ENCODE peak calls at places on chromosomes 16 and 17, in seven cellular contexts. One of them, this sample, is unnamed.

GRCh38 chr17:17729620-17730249 is 48.5 kb downstream of the RAI1 start:
- DNase-seq in GM12892: peak
- DNase-seq in Peyer's patch: peak
- DNase-seq in sigmoid colon: no peak
- DNase-seq in A549: peak
- DNase-seq in uterus: no peak
- DNase-seq in transverse colon: peak
- DNase-seq in this sample: peak

GRCh38 chr17:45848868-45849535 is 4.3 kb downstream of the SPPL2C start:
- DNase-seq in GM12892: no peak
- DNase-seq in Peyer's patch: no peak
- DNase-seq in sigmoid colon: no peak
- DNase-seq in A549: no peak
- DNase-seq in uterus: no peak
- DNase-seq in transverse colon: no peak
- DNase-seq in this sample: no peak

GRCh38 chr17:17540935-17541639 is 44.9 kb upstream of the RASD1 start:
- DNase-seq in GM12892: no peak
- DNase-seq in Peyer's patch: no peak
- DNase-seq in sigmoid colon: no peak
- DNase-seq in A549: no peak
- DNase-seq in uterus: no peak
- DNase-seq in transverse colon: no peak
- DNase-seq in this sample: no peak

GRCh38 chr16:66888647-66889615 is 8.6 kb downstream of the PDP2 start:
- DNase-seq in GM12892: no peak
- DNase-seq in Peyer's patch: no peak
- DNase-seq in sigmoid colon: no peak
- DNase-seq in A549: no peak
- DNase-seq in uterus: no peak
- DNase-seq in transverse colon: no peak
- DNase-seq in this sample: no peak

GRCh38 chr16:77835111-77835510 is 46.7 kb downstream of the VAT1L start:
- DNase-seq in GM12892: no peak
- DNase-seq in Peyer's patch: no peak
- DNase-seq in sigmoid colon: no peak
- DNase-seq in A549: no peak
- DNase-seq in uterus: no peak
- DNase-seq in transverse colon: no peak
- DNase-seq in this sample: no peak

GRCh38 chr16:260326-260725 is 15.4 kb downstream of the RGS11 start:
- DNase-seq in GM12892: no peak
- DNase-seq in Peyer's patch: no peak
- DNase-seq in sigmoid colon: no peak
- DNase-seq in A549: no peak
- DNase-seq in uterus: no peak
- DNase-seq in transverse colon: no peak
- DNase-seq in this sample: no peak

GRCh38 chr16:67910162-67910561 is 17.1 kb downstream of the PSKH1 start:
- DNase-seq in GM12892: no peak
- DNase-seq in Peyer's patch: no peak
- DNase-seq in sigmoid colon: no peak
- DNase-seq in A549: no peak
- DNase-seq in uterus: no peak
- DNase-seq in transverse colon: no peak
- DNase-seq in this sample: no peak

GRCh38 chr16:57647136-57647875 is 18.9 kb downstream of the ADGRG1 start:
- DNase-seq in GM12892: no peak
- DNase-seq in Peyer's patch: no peak
- DNase-seq in sigmoid colon: no peak
- DNase-seq in A549: no peak
- DNase-seq in uterus: no peak
- DNase-seq in transverse colon: no peak
- DNase-seq in this sample: no peak

GRCh38 chr16:53632526-53632925 is 71.1 kb downstream of the RPGRIP1L start:
- DNase-seq in GM12892: no peak
- DNase-seq in Peyer's patch: no peak
- DNase-seq in sigmoid colon: no peak
- DNase-seq in A549: no peak
- DNase-seq in uterus: no peak
- DNase-seq in transverse colon: no peak
- DNase-seq in this sample: no peak

GRCh38 chr17:81417879-81418709 is 22.8 kb downstream of the BAHCC1 start:
- DNase-seq in GM12892: no peak
- DNase-seq in Peyer's patch: no peak
- DNase-seq in sigmoid colon: no peak
- DNase-seq in A549: no peak
- DNase-seq in uterus: no peak
- DNase-seq in transverse colon: no peak
- DNase-seq in this sample: no peak

GRCh38 chr17:40607641-40608040 is 40.0 kb downstream of the SMARCE1 start:
- DNase-seq in GM12892: no peak
- DNase-seq in Peyer's patch: no peak
- DNase-seq in sigmoid colon: no peak
- DNase-seq in A549: no peak
- DNase-seq in uterus: no peak
- DNase-seq in transverse colon: no peak
- DNase-seq in this sample: no peak

GRCh38 chr17:15446036-15446435 is 21.4 kb downstream of the CDRT4 start:
- DNase-seq in GM12892: no peak
- DNase-seq in Peyer's patch: no peak
- DNase-seq in sigmoid colon: peak
- DNase-seq in A549: no peak
- DNase-seq in uterus: no peak
- DNase-seq in transverse colon: no peak
- DNase-seq in this sample: peak

GRCh38 chr17:17685775-17686291 is 4.6 kb downstream of the RAI1 start:
- DNase-seq in GM12892: no peak
- DNase-seq in Peyer's patch: no peak
- DNase-seq in sigmoid colon: no peak
- DNase-seq in A549: peak
- DNase-seq in uterus: peak
- DNase-seq in transverse colon: peak
- DNase-seq in this sample: peak

GRCh38 chr17:4898927-4899326 is 409 bp upstream of the C17orf107 start:
- DNase-seq in GM12892: peak
- DNase-seq in Peyer's patch: no peak
- DNase-seq in sigmoid colon: no peak
- DNase-seq in A549: no peak
- DNase-seq in uterus: no peak
- DNase-seq in transverse colon: no peak
- DNase-seq in this sample: no peak

GRCh38 chr17:45132569-45133463 is 501 bp upstream of the PLCD3 start:
- DNase-seq in GM12892: peak
- DNase-seq in Peyer's patch: peak
- DNase-seq in sigmoid colon: peak
- DNase-seq in A549: peak
- DNase-seq in uterus: peak
- DNase-seq in transverse colon: peak
- DNase-seq in this sample: peak

GRCh38 chr17:73786286-73786743 is 142.1 kb upstream of the SDK2 start:
- DNase-seq in GM12892: no peak
- DNase-seq in Peyer's patch: no peak
- DNase-seq in sigmoid colon: no peak
- DNase-seq in A549: peak
- DNase-seq in uterus: no peak
- DNase-seq in transverse colon: peak
- DNase-seq in this sample: no peak

GRCh38 chr17:17439971-17440843 is 36.6 kb upstream of the MED9 start:
- DNase-seq in GM12892: peak
- DNase-seq in Peyer's patch: peak
- DNase-seq in sigmoid colon: no peak
- DNase-seq in A549: peak
- DNase-seq in uterus: peak
- DNase-seq in transverse colon: peak
- DNase-seq in this sample: peak

GRCh38 chr17:79544142-79544914 is 66.5 kb downstream of the RBFOX3 start:
- DNase-seq in GM12892: no peak
- DNase-seq in Peyer's patch: no peak
- DNase-seq in sigmoid colon: peak
- DNase-seq in A549: no peak
- DNase-seq in uterus: no peak
- DNase-seq in transverse colon: no peak
- DNase-seq in this sample: no peak

DNA sequence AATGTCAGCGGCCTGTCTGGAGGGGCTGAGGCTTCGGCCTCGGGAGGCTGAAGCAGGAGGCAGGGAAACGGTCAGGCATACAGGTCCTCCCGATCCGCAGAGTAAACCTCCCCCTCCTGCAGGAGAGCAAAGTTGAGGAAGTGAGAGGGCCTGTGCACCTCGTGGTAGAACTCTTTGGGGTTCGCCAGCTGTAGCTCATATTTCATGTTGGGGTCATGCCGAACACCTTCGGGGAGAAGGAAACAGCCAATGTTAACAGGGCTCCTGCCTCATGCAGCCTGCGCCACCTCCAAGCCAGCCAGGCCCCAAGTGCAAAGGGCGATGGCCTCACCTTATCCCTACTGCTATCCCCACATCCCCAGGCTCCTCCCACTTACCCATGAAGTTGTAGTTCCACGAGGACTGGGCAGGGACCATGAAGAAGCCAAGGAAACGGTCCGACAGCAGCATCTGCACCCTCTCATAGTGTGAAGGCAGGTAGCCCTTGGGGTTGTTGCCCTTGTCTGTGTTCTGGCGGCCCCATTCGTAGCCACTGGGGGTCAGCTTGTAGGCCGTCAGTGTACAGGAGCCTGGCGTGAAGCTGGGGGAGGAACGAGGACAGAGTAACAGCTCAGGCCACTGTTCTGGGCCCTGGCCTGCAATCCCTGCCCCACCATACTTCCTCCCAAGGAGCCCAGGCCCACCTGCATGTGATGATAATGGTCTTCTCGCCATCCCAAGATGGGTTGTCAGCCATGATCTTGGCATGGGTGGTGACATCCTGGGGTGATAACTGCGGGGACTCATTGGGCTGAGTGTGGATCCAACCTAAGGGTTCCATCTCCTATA is 1.3 kb upstream of the RILP start:
- DNase-seq in GM12892: no peak
- DNase-seq in Peyer's patch: no peak
- DNase-seq in sigmoid colon: no peak
- DNase-seq in A549: no peak
- DNase-seq in uterus: no peak
- DNase-seq in transverse colon: peak
- DNase-seq in this sample: no peak
- TF ChIP-seq POLR2A in GM12892: no peak
- TF ChIP-seq POLR2A in Peyer's patch: peak
- TF ChIP-seq POLR2A in sigmoid colon: no peak
- TF ChIP-seq POLR2A in A549: no peak
- TF ChIP-seq POLR2A in uterus: no peak
- TF ChIP-seq POLR2A in transverse colon: peak
- TF ChIP-seq POLR2A in this sample: no peak

GRCh38 chr17:78141437-78142112 is 4.6 kb upstream of the C17orf99 start:
- DNase-seq in GM12892: no peak
- DNase-seq in Peyer's patch: no peak
- DNase-seq in sigmoid colon: no peak
- DNase-seq in A549: no peak
- DNase-seq in uterus: no peak
- DNase-seq in transverse colon: peak
- DNase-seq in this sample: no peak

GRCh38 chr17:78142113-78142861 is 3.9 kb upstream of the C17orf99 start:
- DNase-seq in GM12892: no peak
- DNase-seq in Peyer's patch: no peak
- DNase-seq in sigmoid colon: no peak
- DNase-seq in A549: peak
- DNase-seq in uterus: no peak
- DNase-seq in transverse colon: peak
- DNase-seq in this sample: no peak

GRCh38 chr17:78137392-78138203 is 7.0 kb downstream of the TMC8 start:
- DNase-seq in GM12892: no peak
- DNase-seq in Peyer's patch: peak
- DNase-seq in sigmoid colon: no peak
- DNase-seq in A549: peak
- DNase-seq in uterus: no peak
- DNase-seq in transverse colon: peak
- DNase-seq in this sample: peak

GRCh38 chr17:78138204-78139060 is 7.8 kb upstream of the C17orf99 start:
- DNase-seq in GM12892: no peak
- DNase-seq in Peyer's patch: no peak
- DNase-seq in sigmoid colon: no peak
- DNase-seq in A549: no peak
- DNase-seq in uterus: no peak
- DNase-seq in transverse colon: no peak
- DNase-seq in this sample: no peak

DNA sequence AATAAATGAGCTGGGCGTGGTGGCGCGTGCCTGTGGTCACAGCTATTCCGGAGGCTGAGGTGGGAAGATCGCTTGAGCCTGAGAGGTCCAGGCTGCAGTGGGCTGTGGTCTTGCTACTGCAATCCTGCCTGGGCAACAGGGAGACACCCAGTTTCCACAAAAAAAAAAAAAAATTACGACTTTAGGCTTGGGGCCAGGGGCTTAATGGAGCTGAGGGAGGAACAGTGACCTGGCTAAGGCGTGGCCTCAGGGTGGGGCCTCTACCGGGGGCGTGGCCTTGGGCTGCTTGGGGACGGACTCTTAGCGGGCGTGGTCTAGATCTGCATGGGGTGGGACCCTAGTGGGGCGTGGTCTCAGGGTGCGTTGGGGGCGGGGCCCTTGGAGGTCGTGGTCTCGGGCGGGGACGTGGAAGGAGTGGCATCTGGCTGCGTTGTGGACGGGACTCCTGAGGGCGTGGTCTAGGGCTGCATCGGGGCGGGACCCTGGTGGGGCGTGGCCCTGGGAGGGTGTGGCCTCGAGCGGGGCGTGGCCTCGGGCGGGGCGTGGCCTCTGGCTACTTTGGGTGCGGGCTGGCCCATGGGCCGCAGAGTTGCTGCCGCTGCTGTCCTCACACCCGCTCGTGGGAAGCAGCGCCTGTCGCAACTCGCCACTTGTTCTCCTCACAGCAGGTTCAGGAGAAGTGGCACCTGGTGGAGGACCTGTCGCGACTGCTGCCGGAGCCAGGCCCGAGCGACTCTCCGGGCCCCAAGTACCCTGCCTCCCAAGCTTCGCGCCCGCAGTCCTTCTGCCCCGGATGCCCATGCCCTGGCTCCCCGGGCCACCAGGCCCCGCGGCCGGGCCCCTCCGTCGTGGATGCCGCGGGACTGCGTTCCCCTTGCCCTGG is 5.8 kb upstream of the C17orf99 start:
- DNase-seq in GM12892: peak
- DNase-seq in Peyer's patch: peak
- DNase-seq in sigmoid colon: peak
- DNase-seq in A549: peak
- DNase-seq in uterus: peak
- DNase-seq in transverse colon: peak
- DNase-seq in this sample: peak
- TF ChIP-seq POLR2A in GM12892: peak
- TF ChIP-seq POLR2A in Peyer's patch: no peak
- TF ChIP-seq POLR2A in sigmoid colon: no peak
- TF ChIP-seq POLR2A in A549: peak
- TF ChIP-seq POLR2A in uterus: peak
- TF ChIP-seq POLR2A in transverse colon: peak
- TF ChIP-seq POLR2A in this sample: peak

GRCh38 chr17:42898147-42898807 is 2.3 kb upstream of the G6PC1 start:
- DNase-seq in GM12892: no peak
- DNase-seq in Peyer's patch: no peak
- DNase-seq in sigmoid colon: no peak
- DNase-seq in A549: no peak
- DNase-seq in uterus: no peak
- DNase-seq in transverse colon: no peak
- DNase-seq in this sample: no peak
- TF ChIP-seq POLR2A in GM12892: no peak
- TF ChIP-seq POLR2A in Peyer's patch: no peak
- TF ChIP-seq POLR2A in sigmoid colon: no peak
- TF ChIP-seq POLR2A in A549: no peak
- TF ChIP-seq POLR2A in uterus: no peak
- TF ChIP-seq POLR2A in transverse colon: no peak
- TF ChIP-seq POLR2A in this sample: no peak

GRCh38 chr17:142102-142661 is 4.8 kb downstream of the SCGB1C2 start:
- DNase-seq in GM12892: no peak
- DNase-seq in Peyer's patch: peak
- DNase-seq in sigmoid colon: peak
- DNase-seq in A549: peak
- DNase-seq in uterus: peak
- DNase-seq in transverse colon: no peak
- DNase-seq in this sample: peak
- TF ChIP-seq POLR2A in GM12892: no peak
- TF ChIP-seq POLR2A in Peyer's patch: no peak
- TF ChIP-seq POLR2A in sigmoid colon: no peak
- TF ChIP-seq POLR2A in A549: no peak
- TF ChIP-seq POLR2A in uterus: no peak
- TF ChIP-seq POLR2A in transverse colon: no peak
- TF ChIP-seq POLR2A in this sample: no peak

This sample was measured in erythroblast.